ENCODE peak calls at places on chromosomes 5 and 9, in four cellular contexts. One of them, this sample, is unnamed.

GRCh38 chr9:26947736-26948135 is 694 bp upstream of the PLAA start:
- DNase-seq in dorsolateral prefrontal cortex: no peak
- DNase-seq in cardiac fibroblast: no peak
- DNase-seq in fibroblast of mammary gland: no peak
- DNase-seq in this sample: no peak

GRCh38 chr9:114261026-114261425 is 61.9 kb upstream of the ORM1 start:
- DNase-seq in dorsolateral prefrontal cortex: no peak
- DNase-seq in fibroblast of mammary gland: no peak
- DNase-seq in cardiac fibroblast: no peak
- DNase-seq in this sample: no peak

GRCh38 chr9:33288828-33289483 is 1.4 kb upstream of the NFX1 start:
- DNase-seq in fibroblast of mammary gland: no peak
- DNase-seq in cardiac fibroblast: no peak
- DNase-seq in dorsolateral prefrontal cortex: no peak
- DNase-seq in this sample: no peak

GRCh38 chr5:96962540-96962991 is 26.7 kb downstream of the LNPEP start:
- DNase-seq in cardiac fibroblast: no peak
- DNase-seq in dorsolateral prefrontal cortex: no peak
- DNase-seq in fibroblast of mammary gland: no peak
- DNase-seq in this sample: peak; percentile 29

GRCh38 chr5:154860765-154861164 is 2.3 kb downstream of the CNOT8 start:
- DNase-seq in cardiac fibroblast: no peak
- DNase-seq in fibroblast of mammary gland: no peak
- DNase-seq in dorsolateral prefrontal cortex: no peak
- DNase-seq in this sample: no peak

GRCh38 chr5:148416921-148417320 is 33.2 kb downstream of the FBXO38 start:
- DNase-seq in cardiac fibroblast: peak; percentile 94
- DNase-seq in dorsolateral prefrontal cortex: no peak
- DNase-seq in fibroblast of mammary gland: peak; percentile 64
- DNase-seq in this sample: peak; percentile 21

GRCh38 chr5:150075806-150076205 is 10.5 kb downstream of the CSF1R start:
- DNase-seq in fibroblast of mammary gland: no peak
- DNase-seq in cardiac fibroblast: no peak
- DNase-seq in dorsolateral prefrontal cortex: no peak
- DNase-seq in this sample: peak; percentile 21

GRCh38 chr5:368162-369084 is 46.9 kb downstream of the AHRR start:
- DNase-seq in fibroblast of mammary gland: peak; percentile 72
- DNase-seq in dorsolateral prefrontal cortex: peak; percentile 46
- DNase-seq in cardiac fibroblast: peak; percentile 83
- DNase-seq in this sample: peak; percentile 98

GRCh38 chr5:129771058-129771838 is 23.4 kb downstream of the MINAR2 start:
- DNase-seq in fibroblast of mammary gland: peak; percentile 64
- DNase-seq in cardiac fibroblast: peak; percentile 68
- DNase-seq in dorsolateral prefrontal cortex: peak; percentile 70
- DNase-seq in this sample: peak; percentile 75

GRCh38 chr5:133244242-133244641 is 192.4 kb downstream of the HSPA4 start:
- DNase-seq in cardiac fibroblast: no peak
- DNase-seq in fibroblast of mammary gland: no peak
- DNase-seq in dorsolateral prefrontal cortex: no peak
- DNase-seq in this sample: no peak

GRCh38 chr5:111454198-111454606 is 58.1 kb downstream of the STARD4 start:
- DNase-seq in cardiac fibroblast: peak; percentile 22
- DNase-seq in dorsolateral prefrontal cortex: no peak
- DNase-seq in fibroblast of mammary gland: peak; percentile 49
- DNase-seq in this sample: peak; percentile 39

GRCh38 chr5:146720132-146720531 is 158.4 kb downstream of the PPP2R2B start:
- DNase-seq in dorsolateral prefrontal cortex: no peak
- DNase-seq in fibroblast of mammary gland: no peak
- DNase-seq in cardiac fibroblast: no peak
- DNase-seq in this sample: no peak

GRCh38 chr5:123512631-123513461 is 869 bp downstream of the CSNK1G3 start:
- DNase-seq in cardiac fibroblast: peak; percentile 35
- DNase-seq in fibroblast of mammary gland: peak; percentile 49
- DNase-seq in dorsolateral prefrontal cortex: peak; percentile 52
- DNase-seq in this sample: no peak

GRCh38 chr9:106284300-106284699 is 578.7 kb upstream of the ZNF462 start:
- DNase-seq in dorsolateral prefrontal cortex: no peak
- DNase-seq in cardiac fibroblast: no peak
- DNase-seq in fibroblast of mammary gland: no peak
- DNase-seq in this sample: no peak

GRCh38 chr5:39473156-39473779 is 48.5 kb upstream of the DAB2 start:
- DNase-seq in cardiac fibroblast: peak; percentile 48
- DNase-seq in dorsolateral prefrontal cortex: no peak
- DNase-seq in fibroblast of mammary gland: peak; percentile 89
- DNase-seq in this sample: peak; percentile 45

GRCh38 chr5:58988938-58989337 is 406.1 kb downstream of the RAB3C start:
- DNase-seq in cardiac fibroblast: no peak
- DNase-seq in dorsolateral prefrontal cortex: no peak
- DNase-seq in fibroblast of mammary gland: no peak
- DNase-seq in this sample: no peak

GRCh38 chr5:5634817-5635216 is 212.3 kb downstream of the ICE1 start:
- DNase-seq in fibroblast of mammary gland: no peak
- DNase-seq in cardiac fibroblast: no peak
- DNase-seq in dorsolateral prefrontal cortex: no peak
- DNase-seq in this sample: no peak

GRCh38 chr5:41821051-41821450 is 49.2 kb downstream of the OXCT1 start:
- DNase-seq in fibroblast of mammary gland: no peak
- DNase-seq in dorsolateral prefrontal cortex: no peak
- DNase-seq in cardiac fibroblast: no peak
- DNase-seq in this sample: no peak

GRCh38 chr5:167658890-167659289 is 632.6 kb upstream of the WWC1 start:
- DNase-seq in fibroblast of mammary gland: no peak
- DNase-seq in dorsolateral prefrontal cortex: no peak
- DNase-seq in cardiac fibroblast: no peak
- DNase-seq in this sample: no peak

GRCh38 chr5:171848006-171848405 is 62.4 kb downstream of the SMIM23 start:
- DNase-seq in dorsolateral prefrontal cortex: no peak
- DNase-seq in fibroblast of mammary gland: no peak
- DNase-seq in cardiac fibroblast: no peak
- DNase-seq in this sample: no peak

GRCh38 chr5:37248387-37248969 is 698 bp downstream of the CPLANE1 start:
- DNase-seq in fibroblast of mammary gland: peak; percentile 38
- DNase-seq in dorsolateral prefrontal cortex: no peak
- DNase-seq in cardiac fibroblast: peak; percentile 38
- DNase-seq in this sample: peak; percentile 12

GRCh38 chr5:115751176-115751575 is 65.3 kb downstream of the CDO1 start:
- DNase-seq in cardiac fibroblast: no peak
- DNase-seq in fibroblast of mammary gland: no peak
- DNase-seq in dorsolateral prefrontal cortex: no peak
- DNase-seq in this sample: no peak

DNA sequence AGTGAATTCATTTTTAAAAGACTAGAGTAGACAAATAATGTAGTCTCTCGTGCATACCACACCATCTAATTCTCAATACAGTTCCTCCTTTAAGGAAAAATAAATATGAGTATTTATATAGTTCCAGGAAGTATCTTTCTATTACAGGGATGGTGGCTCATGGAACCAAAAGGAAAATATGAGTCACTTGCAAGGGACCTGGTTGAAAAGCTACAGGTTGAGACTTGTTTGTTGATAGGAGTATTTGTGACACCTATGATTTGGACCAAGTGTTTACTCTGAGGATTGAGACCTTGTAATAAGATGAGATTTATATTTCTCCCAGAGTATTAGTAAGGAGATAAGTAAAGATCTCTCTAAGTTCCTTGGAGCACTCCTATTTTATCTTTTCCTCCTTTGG is 67.4 kb downstream of the CDO1 start:
- DNase-seq in dorsolateral prefrontal cortex: no peak
- DNase-seq in cardiac fibroblast: no peak
- DNase-seq in fibroblast of mammary gland: no peak
- DNase-seq in this sample: no peak
- H3K4me3 ChIP-seq in dorsolateral prefrontal cortex: no peak overlapping the region
- H3K4me3 ChIP-seq in cardiac fibroblast: no peak overlapping the region
- H3K4me3 ChIP-seq in fibroblast of mammary gland: no peak overlapping the region
- H3K4me3 ChIP-seq in this sample: no peak overlapping the region

DNA sequence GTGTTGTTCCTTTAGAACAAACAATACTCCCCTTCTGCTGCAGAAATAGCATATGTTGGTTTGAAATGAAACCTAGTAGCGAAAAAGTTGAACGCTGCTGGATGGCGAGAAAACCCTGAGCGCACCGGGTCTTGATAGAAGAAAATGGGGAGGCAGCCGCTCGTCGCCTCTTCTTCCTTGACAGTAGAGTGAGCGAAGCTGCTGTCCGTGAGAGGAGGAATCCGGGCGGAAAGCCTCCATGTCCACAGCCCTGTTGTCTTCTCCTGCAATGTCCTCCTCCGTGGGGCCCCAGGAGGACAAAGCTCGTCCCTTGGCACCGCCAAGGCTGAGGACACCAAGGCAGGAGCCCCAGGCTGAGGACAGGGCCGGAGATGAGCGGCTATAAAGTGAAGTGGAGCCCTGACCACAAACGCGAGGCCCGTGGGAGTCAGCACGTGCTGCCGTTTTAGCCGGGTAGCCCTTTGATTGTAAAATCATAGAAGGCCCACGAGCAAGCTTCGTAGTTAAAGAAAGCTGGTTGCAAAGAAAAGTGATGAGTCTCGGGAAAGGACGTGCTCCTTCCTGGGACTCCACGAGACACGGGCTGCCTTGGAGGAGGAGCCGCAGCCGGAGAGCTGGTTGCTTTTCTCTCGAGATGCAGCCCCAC is 35.6 kb downstream of the MRPL36 start:
- DNase-seq in cardiac fibroblast: no peak
- DNase-seq in dorsolateral prefrontal cortex: peak; percentile 24
- DNase-seq in fibroblast of mammary gland: no peak
- DNase-seq in this sample: peak; percentile 4
- TF ChIP-seq CTCF in cardiac fibroblast: no peak
- TF ChIP-seq CTCF in dorsolateral prefrontal cortex: no peak
- TF ChIP-seq CTCF in fibroblast of mammary gland: no peak
- TF ChIP-seq CTCF in this sample: no peak

GRCh38 chr5:95810305-95811125 is 12.0 kb downstream of the GLRX start:
- DNase-seq in fibroblast of mammary gland: no peak
- DNase-seq in dorsolateral prefrontal cortex: no peak
- DNase-seq in cardiac fibroblast: no peak
- DNase-seq in this sample: no peak
- H3K4me3 ChIP-seq in fibroblast of mammary gland: no peak overlapping the region
- H3K4me3 ChIP-seq in dorsolateral prefrontal cortex: no peak overlapping the region
- H3K4me3 ChIP-seq in cardiac fibroblast: no peak overlapping the region
- H3K4me3 ChIP-seq in this sample: no peak overlapping the region

GRCh38 chr5:68116408-68116807 is 99.1 kb upstream of the PIK3R1 start:
- DNase-seq in cardiac fibroblast: no peak
- DNase-seq in fibroblast of mammary gland: no peak
- DNase-seq in dorsolateral prefrontal cortex: no peak
- DNase-seq in this sample: no peak

GRCh38 chr5:68112658-68113057 is 102.9 kb upstream of the PIK3R1 start:
- DNase-seq in dorsolateral prefrontal cortex: no peak
- DNase-seq in cardiac fibroblast: no peak
- DNase-seq in fibroblast of mammary gland: no peak
- DNase-seq in this sample: no peak

GRCh38 chr5:68115584-68115983 is 100.0 kb upstream of the PIK3R1 start:
- DNase-seq in fibroblast of mammary gland: no peak
- DNase-seq in dorsolateral prefrontal cortex: no peak
- DNase-seq in cardiac fibroblast: no peak
- DNase-seq in this sample: no peak

GRCh38 chr5:68114641-68115040 is 100.9 kb upstream of the PIK3R1 start:
- DNase-seq in cardiac fibroblast: peak; percentile 92
- DNase-seq in fibroblast of mammary gland: peak; percentile 95
- DNase-seq in dorsolateral prefrontal cortex: no peak
- DNase-seq in this sample: peak; percentile 81

GRCh38 chr5:68116868-68117411 is 98.6 kb upstream of the PIK3R1 start:
- DNase-seq in dorsolateral prefrontal cortex: no peak
- DNase-seq in fibroblast of mammary gland: no peak
- DNase-seq in cardiac fibroblast: no peak
- DNase-seq in this sample: no peak
- TF ChIP-seq CTCF in dorsolateral prefrontal cortex: no peak
- TF ChIP-seq CTCF in fibroblast of mammary gland: no peak
- TF ChIP-seq CTCF in cardiac fibroblast: no peak
- TF ChIP-seq CTCF in this sample: no peak

DNA sequence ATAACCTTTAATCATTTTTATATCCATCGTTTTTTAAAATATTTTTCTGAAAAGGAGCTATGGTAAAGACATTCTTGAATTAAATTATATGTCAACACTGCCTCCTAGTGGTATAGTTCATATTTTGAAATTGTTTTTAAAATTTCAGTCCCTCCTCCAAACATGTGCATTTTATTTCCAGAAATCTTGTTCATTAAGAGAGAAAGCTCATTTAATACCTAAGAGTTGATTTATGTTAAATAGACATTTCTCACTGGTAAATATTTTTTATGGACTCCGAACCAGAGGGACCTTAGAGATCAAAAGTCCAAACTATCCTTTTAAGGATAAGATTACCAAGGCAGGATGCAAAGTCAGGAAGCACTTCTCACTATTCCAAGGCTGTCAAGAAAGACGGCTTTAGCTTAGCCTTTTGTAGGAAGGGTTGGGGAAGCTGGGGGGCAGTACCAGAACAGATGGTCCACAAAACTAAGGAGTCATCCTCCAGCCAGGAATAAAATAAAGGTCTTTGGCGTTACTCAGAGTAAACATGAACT is 21.6 kb downstream of the BHMT start:
- DNase-seq in fibroblast of mammary gland: peak; percentile 63
- DNase-seq in cardiac fibroblast: peak; percentile 76
- DNase-seq in dorsolateral prefrontal cortex: no peak
- DNase-seq in this sample: peak; percentile 9
- H3K4me3 ChIP-seq in fibroblast of mammary gland: peak overlapping the region; percentile 42
- H3K4me3 ChIP-seq in cardiac fibroblast: no peak overlapping the region
- H3K4me3 ChIP-seq in dorsolateral prefrontal cortex: peak overlapping the region; percentile 44
- H3K4me3 ChIP-seq in this sample: peak overlapping the region; percentile 34

GRCh38 chr5:178590924-178591423 is 781 bp upstream of the COL23A1 start:
- DNase-seq in dorsolateral prefrontal cortex: no peak
- DNase-seq in cardiac fibroblast: no peak
- DNase-seq in fibroblast of mammary gland: no peak
- DNase-seq in this sample: peak; percentile 47
- TF ChIP-seq CTCF in dorsolateral prefrontal cortex: no peak
- TF ChIP-seq CTCF in cardiac fibroblast: no peak
- TF ChIP-seq CTCF in fibroblast of mammary gland: no peak
- TF ChIP-seq CTCF in this sample: no peak

GRCh38 chr5:160262665-160263064 is 33.4 kb downstream of the FABP6 start:
- DNase-seq in dorsolateral prefrontal cortex: no peak
- DNase-seq in cardiac fibroblast: peak; percentile 19
- DNase-seq in fibroblast of mammary gland: no peak
- DNase-seq in this sample: peak; percentile 4
- H3K4me3 ChIP-seq in dorsolateral prefrontal cortex: no peak overlapping the region
- H3K4me3 ChIP-seq in cardiac fibroblast: no peak overlapping the region
- H3K4me3 ChIP-seq in fibroblast of mammary gland: no peak overlapping the region
- H3K4me3 ChIP-seq in this sample: no peak overlapping the region

This sample was measured in foreskin fibroblast.